ENCODE peak calls at places on chromosomes 3 and 15, in eight cellular contexts. S, F, V, M, P, A, E and U are unnamed samples.
A peak's percentile ranks its signal among the peaks of the same experiment; 100 is the strongest.

GRCh38 chr3:64266983-64267382 is 41.7 kb upstream of the PRICKLE2 start:
- DNase-seq in S (no peak), F (no peak), V (no peak), M (no peak), P (no peak), A (no peak), E (no peak), U (no peak)

GRCh38 chr3:25483456-25483855 is 55.4 kb downstream of the RARB start:
- DNase-seq in S (no peak), F (no peak), V (no peak), M (no peak), P (no peak), A (no peak), E (no peak), U (no peak)

GRCh38 chr3:129016366-129016724 is 15.2 kb downstream of the EFCC1 start:
- DNase-seq in S (no peak), F (no peak), V (no peak), M (no peak), P (peak; percentile 64), A (no peak), E (no peak), U (no peak)

GRCh38 chr3:69439683-69440270 is 53.9 kb upstream of the FRMD4B start:
- DNase-seq in S (no peak), F (peak; percentile 19), V (peak; percentile 16), M (no peak), P (no peak), A (no peak), E (no peak), U (no peak)

GRCh38 chr15:39745415-39745814 is 37.2 kb downstream of the FSIP1 start:
- DNase-seq in S (no peak), F (no peak), V (no peak), M (no peak), P (no peak), A (no peak), E (no peak), U (no peak)

GRCh38 chr3:87228316-87228715 is 1.2 kb downstream of the CHMP2B start:
- DNase-seq in S (no peak), F (no peak), V (no peak), M (no peak), P (no peak), A (no peak), E (no peak), U (no peak)

GRCh38 chr15:23072633-23073032 is 33.3 kb upstream of the TUBGCP5 start:
- DNase-seq in S (no peak), F (no peak), V (no peak), M (no peak), P (no peak), A (no peak), E (no peak), U (no peak)

GRCh38 chr3:5022966-5023776 is 43.9 kb downstream of the BHLHE40 start:
- DNase-seq in S (no peak), F (peak; percentile 99), V (no peak), M (peak; percentile 63), P (no peak), A (peak; percentile 80), E (no peak), U (no peak)

GRCh38 chr15:74889390-74889881 is 406 bp upstream of the MPI start:
- DNase-seq in S (peak; percentile 55), F (no peak), V (no peak), M (no peak), P (peak; percentile 41), A (peak; percentile 30), E (no peak), U (no peak)

GRCh38 chr3:160667452-160667851 is 9.5 kb upstream of the ARL14 start:
- DNase-seq in S (no peak), F (peak; percentile 69), V (no peak), M (peak; percentile 33), P (no peak), A (no peak), E (no peak), U (no peak)

GRCh38 chr3:8573342-8573926 is 71.2 kb downstream of the SSUH2 start:
- DNase-seq in S (no peak), F (no peak), V (no peak), M (no peak), P (no peak), A (no peak), E (no peak), U (no peak)

GRCh38 chr3:147904421-147904820 is 495.3 kb downstream of the ZIC1 start:
- DNase-seq in S (no peak), F (no peak), V (no peak), M (no peak), P (no peak), A (no peak), E (no peak), U (no peak)

GRCh38 chr3:61521229-61521628 is 40.1 kb upstream of the PTPRG start:
- DNase-seq in S (no peak), F (no peak), V (peak; percentile 77), M (no peak), P (no peak), A (no peak), E (no peak), U (no peak)

DNA sequence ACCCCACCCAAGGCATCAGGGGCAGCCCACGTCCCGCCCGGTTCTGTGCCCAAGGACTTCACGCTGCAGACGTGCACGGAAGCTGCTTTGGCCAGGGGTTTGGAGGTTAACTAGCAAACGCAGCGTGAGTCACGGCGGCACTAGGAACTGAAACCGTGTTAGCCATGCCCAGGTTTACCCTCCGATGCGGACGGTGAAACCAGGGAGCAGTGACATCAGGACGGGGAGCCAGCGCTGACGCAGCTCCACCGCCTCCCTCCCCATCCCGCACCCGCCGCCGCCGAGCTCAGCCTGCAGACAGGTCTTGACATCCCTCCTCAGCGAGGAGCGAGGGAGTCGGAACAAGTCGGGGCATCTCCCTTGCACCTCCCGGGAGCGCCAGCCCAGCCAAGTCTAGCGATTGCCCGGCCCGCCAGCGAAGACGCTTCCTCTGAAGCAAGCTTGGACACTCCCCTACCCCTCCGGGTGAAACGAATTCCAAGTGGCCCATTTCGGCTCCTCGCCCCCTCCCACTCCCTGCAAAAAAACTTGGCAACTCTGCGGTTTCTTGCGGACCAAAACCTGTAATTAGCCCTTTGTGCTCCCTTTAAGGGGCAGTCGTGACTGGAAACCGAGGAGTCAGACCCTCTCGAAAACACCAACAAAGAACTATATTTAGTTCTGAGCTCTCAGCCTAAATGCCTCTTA is 1.4 kb upstream of the RAP2B start:
- DNase-seq in S (peak; percentile 90), F (peak; percentile 85), V (peak; percentile 85), M (peak; percentile 83), P (peak; percentile 87), A (peak; percentile 67), E (peak; percentile 96), U (peak; percentile 56)
- TF ChIP-seq POLR2A in S (peak; percentile 31), F (peak; percentile 82), V (peak; percentile 81), M (peak; percentile 78), P (no peak), A (peak; percentile 29), E (no peak), U (peak; percentile 57)

DNA sequence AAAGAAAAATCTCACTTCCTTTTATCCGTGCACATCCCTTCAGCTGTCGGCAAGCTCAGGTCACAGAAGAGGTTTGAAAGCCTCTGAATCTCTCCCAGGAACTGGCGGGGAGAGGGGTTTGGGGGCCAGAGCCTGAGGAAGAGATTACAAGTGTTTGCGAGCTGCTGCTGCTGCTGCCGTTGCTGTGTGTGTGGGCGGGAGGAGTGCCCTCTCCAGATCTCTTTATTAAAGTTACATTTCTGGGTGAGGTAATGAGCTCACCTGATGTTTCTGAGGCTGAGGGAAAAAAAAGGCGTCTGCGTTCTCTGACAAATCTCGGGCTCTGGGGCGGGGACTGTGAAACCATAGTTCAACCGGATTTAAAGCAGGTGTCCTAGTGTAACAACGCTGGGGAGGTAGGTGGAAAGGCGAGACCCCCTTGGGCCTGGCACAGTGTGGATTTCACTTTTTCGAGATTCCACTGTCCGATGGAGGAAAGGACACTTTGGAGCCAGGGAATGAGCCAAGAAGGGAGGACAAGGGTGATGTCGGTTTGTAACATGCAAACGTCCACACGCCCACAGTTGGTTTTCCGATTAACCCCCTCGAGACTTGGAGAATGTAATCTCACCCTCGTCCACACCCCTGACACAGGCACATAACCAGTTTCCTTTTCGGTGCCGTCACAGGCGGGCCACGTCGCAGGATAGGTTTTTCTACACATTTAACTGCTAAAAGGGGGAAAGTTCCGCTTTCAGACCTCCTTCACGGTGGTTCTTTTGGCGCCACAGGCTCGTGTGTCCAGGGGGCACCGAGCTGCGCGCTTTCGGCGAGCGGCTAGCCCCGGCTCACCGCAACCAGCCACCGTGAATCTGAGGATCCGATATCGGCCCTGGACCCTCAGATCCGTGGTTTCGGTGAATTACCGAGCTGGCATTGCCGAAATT is 2.1 kb downstream of the ALCAM start:
- DNase-seq in S (peak; percentile 41), F (peak; percentile 69), V (peak; percentile 69), M (no peak), P (peak; percentile 84), A (peak; percentile 29), E (peak; percentile 89), U (peak; percentile 14)
- TF ChIP-seq POLR2A in S (no peak), F (no peak), V (peak; percentile 77), M (no peak), P (no peak), A (no peak), E (no peak), U (peak; percentile 41)

GRCh38 chr3:195160257-195160898 is 110.6 kb downstream of the XXYLT1 start:
- DNase-seq in S (no peak), F (no peak), V (no peak), M (peak; percentile 69), P (no peak), A (no peak), E (no peak), U (no peak)
- TF ChIP-seq POLR2A in S (no peak), F (no peak), V (no peak), M (no peak), P (no peak), A (no peak), E (no peak), U (no peak)

GRCh38 chr15:95262866-95263564 is 1031.7 kb downstream of the MCTP2 start:
- DNase-seq in S (no peak), F (no peak), V (no peak), M (no peak), P (no peak), A (no peak), E (no peak), U (no peak)
- TF ChIP-seq POLR2A in S (no peak), F (no peak), V (no peak), M (no peak), P (no peak), A (no peak), E (no peak), U (no peak)

DNA sequence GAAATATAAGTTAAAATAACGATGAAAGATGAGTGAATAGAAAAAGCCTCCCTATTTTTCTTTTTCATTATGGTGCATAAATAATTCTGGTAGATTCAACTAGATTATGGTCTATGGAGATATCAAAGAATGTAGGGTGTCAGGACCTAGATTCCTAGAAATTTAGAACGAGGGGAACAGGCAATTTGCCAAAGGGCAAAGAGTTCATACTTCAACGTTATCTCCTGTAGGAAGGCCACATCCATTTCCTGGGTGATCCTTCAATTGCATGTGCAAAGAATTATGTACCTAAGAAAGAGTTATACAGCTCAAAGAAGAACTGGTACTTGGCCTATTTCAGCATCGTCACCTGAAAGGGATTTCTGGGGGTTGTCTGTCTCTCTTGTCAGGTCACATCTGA is 351.8 kb downstream of the FOXP1 start:
- DNase-seq in S (no peak), F (no peak), V (no peak), M (no peak), P (no peak), A (no peak), E (no peak), U (no peak)
- TF ChIP-seq POLR2A in S (no peak), F (no peak), V (no peak), M (no peak), P (no peak), A (no peak), E (no peak), U (no peak)

GRCh38 chr15:90716976-90717821 is at the start of gene BLM:
- DNase-seq in S (peak; percentile 97), F (peak; percentile 98), V (peak; percentile 93), M (peak; percentile 83), P (peak; percentile 97), A (peak; percentile 94), E (peak; percentile 99), U (peak; percentile 86)
- TF ChIP-seq POLR2A in S (peak; percentile 44), F (peak; percentile 64), V (peak; percentile 85), M (peak; percentile 64), P (no peak), A (no peak), E (no peak), U (no peak)